ENCODE peak calls at places on chromosomes 13 and 19, in nine cellular contexts. U, H, A, L, B, O, S, D and K are unnamed samples.

GRCh38 chr19:42480335-42481095 is 37.8 kb upstream of the CXCL17 start:
- DNase-seq in U (peak; percentile 73), H (no peak), A (peak; percentile 70), L (peak; percentile 80), B (no peak), O (no peak), S (peak; percentile 48), D (peak; percentile 35), K (no peak)

GRCh38 chr13:72390909-72391308 is 336.5 kb downstream of the MZT1 start:
- DNase-seq in U (peak; percentile 2), H (no peak), A (no peak), L (no peak), B (no peak), O (no peak), S (no peak), D (no peak), K (no peak)

GRCh38 chr13:106573855-106574254 is 5.9 kb upstream of the ARGLU1 start:
- DNase-seq in U (peak; percentile 34), H (no peak), A (no peak), L (peak; percentile 60), B (no peak), O (no peak), S (no peak), D (no peak), K (no peak)

GRCh38 chr19:47263169-47263560 is 6.8 kb downstream of the CCDC9 start:
- DNase-seq in U (no peak), H (no peak), A (no peak), L (no peak), B (no peak), O (no peak), S (no peak), D (no peak), K (no peak)

GRCh38 chr19:13842294-13843103 is 34.4 kb upstream of the NANOS3 start:
- DNase-seq in U (peak; percentile 81), H (peak; percentile 46), A (peak; percentile 83), L (peak; percentile 85), B (peak; percentile 75), O (no peak), S (no peak), D (peak; percentile 82), K (peak; percentile 40)

GRCh38 chr19:8089664-8090601 is 37.4 kb downstream of the CCL25 start:
- DNase-seq in U (no peak), H (no peak), A (no peak), L (no peak), B (no peak), O (no peak), S (no peak), D (no peak), K (no peak)

GRCh38 chr19:15629003-15629880 is 11.5 kb upstream of the CYP4F3 start:
- DNase-seq in U (peak; percentile 43), H (peak; percentile 87), A (peak; percentile 54), L (peak; percentile 47), B (peak; percentile 74), O (peak; percentile 84), S (no peak), D (peak; percentile 69), K (peak; percentile 62)

GRCh38 chr13:38670627-38671026 is 16.2 kb upstream of the FREM2 start:
- DNase-seq in U (no peak), H (no peak), A (no peak), L (no peak), B (no peak), O (no peak), S (no peak), D (no peak), K (no peak)

GRCh38 chr19:49129238-49129583 is 9.9 kb downstream of the PPFIA3 start:
- DNase-seq in U (no peak), H (no peak), A (no peak), L (no peak), B (no peak), O (no peak), S (no peak), D (peak; percentile 86), K (peak; percentile 28)

GRCh38 chr19:47239610-47240296 is 8.8 kb upstream of the BBC3 start:
- DNase-seq in U (peak; percentile 67), H (no peak), A (peak; percentile 54), L (peak; percentile 70), B (peak; percentile 73), O (no peak), S (no peak), D (no peak), K (peak; percentile 85)

GRCh38 chr13:113862766-113863510 is 938 bp downstream of the GAS6 start:
- DNase-seq in U (peak; percentile 40), H (no peak), A (peak; percentile 29), L (peak; percentile 55), B (no peak), O (no peak), S (no peak), D (no peak), K (no peak)

GRCh38 chr13:78786399-78786879 is 127.5 kb upstream of the OBI1 start:
- DNase-seq in U (no peak), H (no peak), A (no peak), L (no peak), B (no peak), O (no peak), S (no peak), D (no peak), K (no peak)

GRCh38 chr19:27673986-27674385 is 1539.0 kb downstream of the UQCRFS1 start:
- DNase-seq in U (no peak), H (no peak), A (no peak), L (no peak), B (no peak), O (no peak), S (no peak), D (no peak), K (no peak)

GRCh38 chr13:35014606-35015005 is 72.5 kb downstream of the NBEA start:
- DNase-seq in U (no peak), H (no peak), A (no peak), L (no peak), B (no peak), O (no peak), S (no peak), D (no peak), K (no peak)

GRCh38 chr19:39390460-39390758 is 497 bp downstream of the PAF1 start:
- DNase-seq in U (no peak), H (no peak), A (no peak), L (no peak), B (peak; percentile 81), O (peak; percentile 64), S (no peak), D (no peak), K (no peak)

GRCh38 chr13:83221813-83222241 is 660.4 kb downstream of the SLITRK1 start:
- DNase-seq in U (peak; percentile 85), H (no peak), A (no peak), L (peak; percentile 89), B (no peak), O (no peak), S (peak; percentile 72), D (no peak), K (no peak)

GRCh38 chr13:41577437-41577836 is 120.1 kb downstream of the RGCC start:
- DNase-seq in U (peak; percentile 28), H (no peak), A (peak; percentile 77), L (peak; percentile 24), B (no peak), O (no peak), S (no peak), D (peak; percentile 34), K (no peak)

GRCh38 chr19:3509566-3509989 is 3.5 kb downstream of the FZR1 start:
- DNase-seq in U (peak; percentile 59), H (no peak), A (peak; percentile 83), L (peak; percentile 67), B (no peak), O (no peak), S (no peak), D (no peak), K (no peak)

GRCh38 chr13:104024416-104025170 is 958.4 kb upstream of the SLC10A2 start:
- DNase-seq in U (no peak), H (no peak), A (peak; percentile 89), L (no peak), B (no peak), O (no peak), S (no peak), D (no peak), K (no peak)

GRCh38 chr13:20412761-20413355 is 112.8 kb downstream of the CRYL1 start:
- DNase-seq in U (peak; percentile 14), H (no peak), A (no peak), L (peak; percentile 9), B (no peak), O (no peak), S (no peak), D (no peak), K (no peak)

GRCh38 chr13:23645851-23646250 is 75.6 kb downstream of the TNFRSF19 start:
- DNase-seq in U (no peak), H (no peak), A (no peak), L (no peak), B (no peak), O (no peak), S (no peak), D (no peak), K (no peak)

GRCh38 chr19:662962-663681 is at the start of gene RNF126:
- DNase-seq in U (peak; percentile 91), H (peak; percentile 93), A (peak; percentile 93), L (peak; percentile 91), B (peak; percentile 90), O (peak; percentile 94), S (no peak), D (peak; percentile 86), K (peak; percentile 91)

GRCh38 chr19:34794289-34794960 is 21.4 kb upstream of the ZNF599 start:
- DNase-seq in U (no peak), H (no peak), A (no peak), L (no peak), B (no peak), O (no peak), S (no peak), D (no peak), K (no peak)